ENCODE peak calls at places on chromosomes 6 and 20, in nine cellular contexts. M is GM12878, I is MM.1S, E is Caco-2, H is choroid plexus epithelial cell, R is heart left ventricle, A is upper lobe of right lung, F is fibroblast of pulmonary artery, T is A549. C is an unnamed sample.

GRCh38 chr20:62776692-62777527 is 19.4 kb upstream of the MRGBP start:
- DNase-seq in F (no peak), A (no peak), T (no peak), M (peak), H (no peak), E (no peak), R (no peak), I (peak), C (no peak)

GRCh38 chr6:44657201-44657824 is 269.8 kb downstream of the CDC5L start:
- DNase-seq in I (no peak), F (peak), A (peak), E (no peak), R (no peak), M (no peak), H (peak), T (no peak), C (no peak)

GRCh38 chr6:159062965-159063364 is 18.2 kb upstream of the TAGAP start:
- DNase-seq in H (no peak), E (no peak), A (no peak), R (no peak), M (no peak), I (no peak), T (no peak), F (no peak), C (no peak)

GRCh38 chr20:60224914-60225313 is 266.7 kb downstream of the CDH26 start:
- DNase-seq in F (peak), T (peak), H (peak), A (no peak), R (no peak), E (peak), M (no peak), I (peak), C (peak)

GRCh38 chr6:101402618-101403002 is 9.1 kb downstream of the GRIK2 start:
- DNase-seq in R (no peak), T (no peak), A (peak), H (no peak), I (no peak), F (no peak), E (no peak), M (no peak), C (peak)

GRCh38 chr6:894274-894673 is 201.3 kb upstream of the EXOC2 start:
- DNase-seq in F (no peak), T (no peak), M (no peak), I (no peak), H (no peak), E (no peak), A (no peak), R (no peak), C (peak)

GRCh38 chr6:65112435-65112834 is 594.6 kb downstream of the EYS start:
- DNase-seq in A (no peak), I (no peak), M (no peak), H (no peak), E (no peak), R (no peak), T (no peak), F (no peak), C (no peak)

GRCh38 chr20:60264024-60264709 is 305.9 kb downstream of the CDH26 start:
- DNase-seq in E (no peak), M (no peak), A (no peak), F (no peak), R (no peak), T (no peak), I (no peak), H (no peak), C (no peak)

GRCh38 chr6:16982827-16983226 is 119.0 kb upstream of the STMND1 start:
- DNase-seq in A (no peak), R (no peak), H (peak), I (no peak), T (no peak), E (no peak), M (peak), F (peak), C (no peak)

GRCh38 chr6:162622572-162622971 is 105.0 kb downstream of the PRKN start:
- DNase-seq in I (no peak), M (no peak), T (no peak), H (no peak), R (no peak), F (no peak), A (no peak), E (no peak), C (no peak)

GRCh38 chr6:80457044-80457933 is 350.8 kb downstream of the BCKDHB start:
- DNase-seq in H (peak), F (peak), E (no peak), A (no peak), T (no peak), R (peak), I (no peak), M (no peak), C (no peak)

GRCh38 chr6:1553562-1554088 is 56.1 kb upstream of the FOXC1 start:
- DNase-seq in T (no peak), F (no peak), I (no peak), R (no peak), E (no peak), A (no peak), M (no peak), H (no peak), C (no peak)

GRCh38 chr20:61500791-61501321 is 248.8 kb downstream of the CDH4 start:
- DNase-seq in R (no peak), A (no peak), E (no peak), M (no peak), I (no peak), H (peak), F (peak), T (no peak), C (peak)

GRCh38 chr20:59004493-59004762 is 2.6 kb downstream of the CTSZ start:
- DNase-seq in A (peak), M (no peak), H (no peak), E (no peak), I (no peak), T (no peak), R (peak), F (no peak), C (no peak)

GRCh38 chr6:83368582-83368981 is 62.3 kb downstream of the ME1 start:
- DNase-seq in R (no peak), I (no peak), T (no peak), H (no peak), M (no peak), A (no peak), F (no peak), E (no peak), C (no peak)

GRCh38 chr6:167652701-167653095 is 174.0 kb upstream of the AFDN start:
- DNase-seq in A (no peak), M (no peak), F (no peak), E (no peak), H (no peak), T (no peak), I (no peak), R (no peak), C (peak)

GRCh38 chr20:37521091-37521771 is at the start of gene NNAT:
- DNase-seq in I (no peak), H (no peak), T (no peak), A (no peak), R (no peak), M (no peak), F (no peak), E (no peak), C (no peak)

GRCh38 chr6:4025681-4026080 is 53.3 kb downstream of the FAM217A start:
- DNase-seq in I (no peak), H (no peak), E (no peak), F (no peak), A (no peak), T (no peak), R (no peak), M (no peak), C (no peak)

GRCh38 chr6:167898673-167899311 is 72.1 kb downstream of the AFDN start:
- DNase-seq in F (peak), I (peak), M (no peak), A (no peak), T (peak), R (no peak), E (no peak), H (peak), C (no peak)

GRCh38 chr6:428047-428608 is 36.6 kb downstream of the IRF4 start:
- DNase-seq in F (no peak), R (no peak), E (no peak), H (no peak), A (no peak), T (no peak), M (no peak), I (no peak), C (no peak)

GRCh38 chr6:168156742-168157265 is 77.8 kb upstream of the FRMD1 start:
- DNase-seq in E (no peak), R (no peak), M (no peak), I (no peak), H (no peak), F (no peak), T (no peak), A (no peak), C (no peak)

GRCh38 chr20:17972121-17972520 is 3.3 kb downstream of the MGME1 start:
- DNase-seq in F (peak), T (no peak), M (no peak), H (peak), R (no peak), I (no peak), A (no peak), E (no peak), C (no peak)

GRCh38 chr6:12592634-12593033 is 123.9 kb upstream of the PHACTR1 start:
- DNase-seq in I (no peak), H (peak), T (peak), R (no peak), F (no peak), M (no peak), E (no peak), A (no peak), C (no peak)

GRCh38 chr20:61543086-61543485 is 291.0 kb downstream of the CDH4 start:
- DNase-seq in E (no peak), T (no peak), I (no peak), M (no peak), F (no peak), A (no peak), H (no peak), R (no peak), C (no peak)

GRCh38 chr6:135586844-135587243 is 89.3 kb upstream of the AHI1 start:
- DNase-seq in A (no peak), R (no peak), I (peak), H (peak), E (no peak), F (peak), M (peak), T (no peak), C (no peak)

GRCh38 chr20:33076662-33077398 is 2.6 kb upstream of the BPIFB4 start:
- DNase-seq in H (peak), A (no peak), E (no peak), R (no peak), M (no peak), T (peak), F (no peak), I (no peak), C (peak)

GRCh38 chr20:19376451-19376971 is 164.1 kb downstream of the SLC24A3 start:
- DNase-seq in F (no peak), E (no peak), H (no peak), T (no peak), A (no peak), I (no peak), M (no peak), R (no peak), C (no peak)

GRCh38 chr6:117711369-117711768 is 36.1 kb downstream of the NUS1 start:
- DNase-seq in F (no peak), M (no peak), H (no peak), E (peak), A (no peak), R (no peak), I (no peak), T (no peak), C (no peak)

GRCh38 chr20:4607287-4607713 is 114.4 kb upstream of the PRND start:
- DNase-seq in I (peak), F (peak), A (no peak), E (peak), M (peak), R (peak), T (peak), H (peak), C (peak)

GRCh38 chr6:166446146-166446545 is 63.4 kb upstream of the MPC1 start:
- DNase-seq in M (no peak), R (no peak), F (no peak), A (no peak), E (no peak), H (no peak), I (no peak), T (no peak), C (no peak)

GRCh38 chr6:161482517-161482903 is 208.6 kb upstream of the AGPAT4 start:
- DNase-seq in T (no peak), F (no peak), M (no peak), H (peak), A (no peak), R (no peak), I (no peak), E (no peak), C (no peak)

GRCh38 chr6:145904391-145904790 is 59.8 kb downstream of the SHPRH start:
- DNase-seq in R (no peak), T (no peak), A (no peak), I (peak), H (no peak), E (no peak), M (peak), F (no peak), C (no peak)

GRCh38 chr20:41482647-41483552 is 116.3 kb upstream of the EMILIN3 start:
- DNase-seq in M (no peak), E (no peak), I (no peak), F (peak), H (peak), A (no peak), T (no peak), R (no peak), C (no peak)

GRCh38 chr6:56751604-56752003 is 108.9 kb upstream of the DST start:
- DNase-seq in R (no peak), A (no peak), M (no peak), T (no peak), E (no peak), I (no peak), F (no peak), H (no peak), C (no peak)

DNA sequence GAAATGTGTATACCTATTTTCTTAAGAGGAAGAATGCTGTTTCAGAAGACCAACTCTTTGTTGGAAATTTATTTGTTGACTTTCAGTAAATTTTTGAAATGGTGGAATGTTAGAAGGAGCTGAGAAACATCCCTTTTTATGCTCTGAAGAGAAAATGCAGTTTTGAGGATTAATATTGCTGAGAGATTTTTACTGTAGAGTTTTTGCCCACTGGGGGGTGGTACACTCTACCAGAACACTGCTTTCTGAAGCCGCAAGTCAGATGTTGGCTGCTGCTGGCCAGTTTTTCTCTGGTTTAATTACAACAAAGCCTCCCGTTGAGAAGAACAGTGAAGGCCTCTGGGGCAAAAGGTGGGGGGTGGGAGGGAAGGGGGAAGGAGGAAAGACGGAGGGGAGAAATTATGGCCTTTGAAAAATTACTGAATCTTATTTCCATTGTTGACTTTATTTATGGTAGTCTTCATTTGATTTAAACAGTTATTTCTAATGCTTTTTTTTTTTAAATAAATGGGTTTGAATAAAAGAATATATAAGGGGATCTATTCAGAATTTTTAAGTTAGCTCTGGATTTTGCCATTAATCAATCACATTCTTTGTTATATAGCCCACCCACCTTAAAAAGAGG is 3.0 kb downstream of the FLRT3 start:
- DNase-seq in A (no peak), F (peak), E (peak), M (no peak), H (peak), R (no peak), I (peak), T (peak), C (peak)
- TF ChIP-seq CTCF in A (peak), F (peak), E (peak), M (peak), H (peak), R (no peak), I (peak), T (peak), C (peak)

GRCh38 chr20:43248341-43248740 is 58.6 kb upstream of the PTPRT start:
- DNase-seq in M (no peak), R (no peak), I (no peak), A (no peak), H (no peak), T (no peak), E (no peak), F (no peak), C (no peak)

GRCh38 chr20:43244647-43245046 is 54.9 kb upstream of the PTPRT start:
- DNase-seq in H (no peak), E (no peak), T (no peak), A (no peak), I (no peak), M (no peak), F (no peak), R (no peak), C (no peak)

GRCh38 chr20:43247361-43247760 is 57.7 kb upstream of the PTPRT start:
- DNase-seq in H (no peak), I (no peak), M (no peak), A (no peak), T (no peak), F (no peak), E (no peak), R (no peak), C (no peak)

GRCh38 chr20:43241057-43241702 is 51.5 kb upstream of the PTPRT start:
- DNase-seq in A (no peak), R (no peak), F (no peak), M (no peak), H (no peak), E (no peak), I (no peak), T (no peak), C (no peak)

GRCh38 chr20:43243672-43244269 is 54.1 kb upstream of the PTPRT start:
- DNase-seq in M (no peak), A (no peak), F (no peak), T (peak), H (no peak), E (no peak), I (no peak), R (no peak), C (no peak)
- TF ChIP-seq CTCF in M (no peak), A (peak), F (no peak), T (peak), H (no peak), E (peak), I (no peak), R (no peak), C (no peak)

GRCh38 chr6:108565893-108566292 is 5.2 kb downstream of the FOXO3 start:
- DNase-seq in R (peak), H (peak), I (peak), F (peak), M (no peak), E (peak), A (no peak), T (no peak), C (no peak)
- TF ChIP-seq CTCF in R (peak), H (peak), I (no peak), F (peak), M (peak), E (peak), A (peak), T (no peak), C (no peak)

DNA sequence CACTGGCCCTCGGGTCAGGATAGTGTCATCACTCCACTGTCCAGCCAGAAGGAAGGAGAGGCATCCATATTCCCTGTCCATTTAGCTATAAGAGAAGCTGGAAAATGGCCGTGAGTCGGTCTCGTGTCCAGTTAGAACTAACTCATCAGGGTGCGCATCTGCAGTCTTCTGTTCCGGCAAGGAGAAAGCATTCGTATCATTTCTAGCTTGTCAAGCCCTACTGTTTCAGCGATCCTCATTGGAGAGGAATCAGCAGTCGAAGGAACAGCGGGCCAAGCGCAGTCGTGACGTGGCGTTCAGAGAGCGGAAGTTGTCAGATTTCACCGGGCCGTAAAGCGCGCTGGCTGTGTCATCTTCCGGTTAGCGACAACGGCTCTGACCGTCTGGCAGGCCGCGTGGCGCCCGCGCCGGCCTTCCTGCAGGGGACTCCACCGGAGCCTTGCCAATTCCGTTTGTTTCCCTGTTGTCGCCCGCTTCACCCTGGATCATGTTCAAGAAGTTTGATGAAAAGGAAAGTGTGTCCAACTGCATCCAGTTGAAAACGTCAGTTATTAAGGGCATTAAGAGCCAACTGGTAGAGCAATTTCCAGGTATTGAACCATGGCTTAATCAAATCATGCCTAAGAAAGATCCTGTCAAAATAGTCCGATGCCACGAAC is 32.9 kb downstream of the HM13 start:
- DNase-seq in H (peak), F (peak), R (peak), E (peak), A (peak), I (peak), T (no peak), M (peak), C (peak)
- TF ChIP-seq CTCF in H (peak), F (no peak), R (no peak), E (peak), A (peak), I (no peak), T (no peak), M (no peak), C (no peak)

GRCh38 chr6:81565071-81565470 is 187.4 kb downstream of the TENT5A start:
- DNase-seq in H (no peak), I (no peak), A (no peak), M (no peak), E (no peak), F (peak), R (no peak), T (no peak), C (no peak)

GRCh38 chr6:81557811-81558210 is 194.7 kb downstream of the TENT5A start:
- DNase-seq in F (no peak), R (no peak), A (no peak), I (no peak), H (no peak), M (no peak), E (no peak), T (no peak), C (no peak)

GRCh38 chr6:81562169-81562568 is 190.3 kb downstream of the TENT5A start:
- DNase-seq in E (peak), H (peak), F (peak), R (no peak), T (peak), A (no peak), I (no peak), M (no peak), C (no peak)

GRCh38 chr6:81561071-81561564 is 191.4 kb downstream of the TENT5A start:
- DNase-seq in H (no peak), T (no peak), E (peak), I (no peak), A (no peak), F (no peak), M (no peak), R (no peak), C (no peak)

GRCh38 chr6:81561731-81562130 is 190.8 kb downstream of the TENT5A start:
- DNase-seq in F (no peak), I (no peak), R (no peak), A (no peak), T (no peak), H (no peak), M (no peak), E (no peak), C (no peak)
- TF ChIP-seq CTCF in F (no peak), I (no peak), R (no peak), A (no peak), T (no peak), H (no peak), M (no peak), E (no peak), C (no peak)

GRCh38 chr6:15672291-15672690 is 9.5 kb upstream of the DTNBP1 start:
- DNase-seq in R (no peak), A (no peak), E (no peak), I (no peak), H (no peak), F (no peak), T (no peak), M (no peak), C (no peak)
- TF ChIP-seq CTCF in R (no peak), A (no peak), E (no peak), I (no peak), H (no peak), F (no peak), T (no peak), M (no peak), C (no peak)

C was measured in endothelial cell.